ENCODE peak calls at places on chromosome 1, in six cellular contexts. W is brain pericyte, K is M059J, L is trophoblast cell, S is B cell, J is DMS153. V is an unnamed sample.

GRCh38 chr1:185520188-185520935 is 203.3 kb upstream of the IVNS1ABP start:
- DNase-seq in L (peak; percentile 39), S (no peak), W (no peak), J (no peak), K (peak; percentile 47), V (no peak)

GRCh38 chr1:31007462-31007991 is 58.0 kb downstream of the PUM1 start:
- DNase-seq in K (peak; percentile 91), L (peak; percentile 31), S (no peak), W (no peak), J (no peak), V (no peak)

GRCh38 chr1:201346337-201346939 is 31.0 kb downstream of the TNNT2 start:
- DNase-seq in L (peak; percentile 70), J (peak; percentile 60), K (peak; percentile 67), W (no peak), S (no peak), V (peak; percentile 18)

GRCh38 chr1:89607888-89608626 is 24.9 kb upstream of the LRRC8C start:
- DNase-seq in S (no peak), J (no peak), L (no peak), K (no peak), W (no peak), V (no peak)

GRCh38 chr1:93878889-93879586 is at the start of gene DNTTIP2:
- DNase-seq in L (peak; percentile 90), W (peak; percentile 70), K (peak; percentile 92), S (peak; percentile 79), J (peak; percentile 87), V (peak; percentile 94)

GRCh38 chr1:179816196-179816960 is 61.2 kb downstream of the TOR1AIP2 start:
- DNase-seq in J (peak; percentile 18), K (no peak), L (no peak), S (no peak), W (no peak), V (no peak)

GRCh38 chr1:156750191-156750931 is 1.1 kb downstream of the HDGF start:
- DNase-seq in L (peak; percentile 10), W (no peak), S (peak; percentile 62), K (peak; percentile 53), J (no peak), V (peak; percentile 77)

GRCh38 chr1:232016636-232017035 is 390.0 kb downstream of the DISC1 start:
- DNase-seq in K (no peak), S (no peak), J (no peak), L (no peak), W (no peak), V (no peak)

GRCh38 chr1:54428838-54429513 is 22.8 kb upstream of the SSBP3 start:
- DNase-seq in W (no peak), L (peak; percentile 96), J (no peak), K (no peak), S (no peak), V (peak; percentile 12)

GRCh38 chr1:234611799-234612351 is 1.9 kb upstream of the IRF2BP2 start:
- DNase-seq in L (peak; percentile 66), S (no peak), W (no peak), K (no peak), J (no peak), V (peak; percentile 77)

GRCh38 chr1:204084247-204084772 is 11.4 kb downstream of the SOX13 start:
- DNase-seq in K (no peak), L (no peak), W (no peak), S (no peak), J (peak; percentile 99), V (peak; percentile 84)

GRCh38 chr1:13892671-13893325 is 192.8 kb downstream of the PRDM2 start:
- DNase-seq in S (peak; percentile 30), J (peak; percentile 14), W (no peak), L (no peak), K (no peak), V (no peak)

GRCh38 chr1:25694167-25694566 is 77.6 kb downstream of the MAN1C1 start:
- DNase-seq in K (peak; percentile 44), J (no peak), S (no peak), W (no peak), L (no peak), V (no peak)

GRCh38 chr1:240492832-240493440 is 119.0 kb downstream of the GREM2 start:
- DNase-seq in J (no peak), K (no peak), S (peak; percentile 18), L (peak; percentile 52), W (no peak), V (no peak)

GRCh38 chr1:60461889-60462595 is 388.5 kb upstream of the C1orf87 start:
- DNase-seq in S (no peak), L (no peak), W (no peak), K (no peak), J (no peak), V (no peak)

GRCh38 chr1:197781998-197782718 is 6.9 kb upstream of the DENND1B start:
- DNase-seq in L (peak; percentile 48), S (no peak), J (no peak), W (no peak), K (peak; percentile 63), V (no peak)

GRCh38 chr1:3026581-3027511 is 5.6 kb downstream of the ACTRT2 start:
- DNase-seq in J (no peak), L (no peak), S (no peak), K (no peak), W (no peak), V (peak; percentile 37)

GRCh38 chr1:207919523-207920210 is 8.7 kb upstream of the CD34 start:
- DNase-seq in W (no peak), K (no peak), J (no peak), L (no peak), S (no peak), V (no peak)

GRCh38 chr1:221732052-221732451 is 9.8 kb downstream of the DUSP10 start:
- DNase-seq in S (no peak), L (no peak), K (no peak), W (no peak), J (no peak), V (no peak)

GRCh38 chr1:82515650-82516049 is 714.9 kb downstream of the ADGRL2 start:
- DNase-seq in L (no peak), S (no peak), K (no peak), J (no peak), W (no peak), V (no peak)

GRCh38 chr1:63674865-63675815 is 81.9 kb downstream of the PGM1 start:
- DNase-seq in S (no peak), L (no peak), K (no peak), J (no peak), W (no peak), V (no peak)

GRCh38 chr1:155646307-155646706 is 36.3 kb downstream of the MSTO1 start:
- DNase-seq in K (peak; percentile 40), J (no peak), W (no peak), S (no peak), L (no peak), V (no peak)

GRCh38 chr1:180310095-180310494 is 80.0 kb downstream of the LHX4 start:
- DNase-seq in J (no peak), L (peak; percentile 93), W (no peak), K (peak; percentile 46), S (no peak), V (no peak)

GRCh38 chr1:221663321-221663720 is 78.6 kb downstream of the DUSP10 start:
- DNase-seq in W (no peak), L (no peak), J (no peak), S (no peak), K (peak; percentile 23), V (no peak)

GRCh38 chr1:244236101-244236500 is 185.0 kb downstream of the ZBTB18 start:
- DNase-seq in W (no peak), J (no peak), L (no peak), S (no peak), K (no peak), V (no peak)

GRCh38 chr1:236795757-236796719 is 946 bp downstream of the MTR start:
- DNase-seq in S (no peak), K (peak; percentile 7), L (peak; percentile 73), J (no peak), W (no peak), V (no peak)

GRCh38 chr1:246971322-246971721 is 36.5 kb downstream of the ZNF695 start:
- DNase-seq in K (peak; percentile 42), S (no peak), J (no peak), W (peak; percentile 20), L (peak; percentile 57), V (peak; percentile 68)

GRCh38 chr1:236830560-236830959 is 35.5 kb downstream of the MTR start:
- DNase-seq in K (no peak), L (no peak), S (no peak), J (no peak), W (no peak), V (no peak)

GRCh38 chr1:228267962-228268890 is 60.4 kb downstream of the OBSCN start:
- DNase-seq in K (no peak), S (no peak), J (no peak), W (no peak), L (no peak), V (no peak)

GRCh38 chr1:112575154-112575804 is 43.7 kb downstream of the ST7L start:
- DNase-seq in L (peak; percentile 73), S (no peak), W (peak; percentile 56), J (no peak), K (peak; percentile 95), V (no peak)

GRCh38 chr1:153357076-153357852 is 390 bp upstream of the S100A9 start:
- DNase-seq in W (no peak), L (peak; percentile 88), J (no peak), S (no peak), K (no peak), V (peak; percentile 94)

GRCh38 chr1:222920169-222920568 is 105.3 kb downstream of the DISP1 start:
- DNase-seq in J (no peak), W (no peak), L (no peak), K (no peak), S (no peak), V (no peak)

GRCh38 chr1:196115641-196116040 is 492.6 kb downstream of the KCNT2 start:
- DNase-seq in L (peak; percentile 2), S (no peak), J (no peak), W (no peak), K (peak; percentile 61), V (no peak)

GRCh38 chr1:10631811-10632481 is 157.2 kb downstream of the PEX14 start:
- DNase-seq in K (no peak), L (no peak), S (no peak), J (peak; percentile 25), W (no peak), V (peak; percentile 51)

GRCh38 chr1:65762081-65762862 is 30.4 kb upstream of the PDE4B start:
- DNase-seq in L (no peak), K (peak; percentile 83), S (no peak), J (no peak), W (no peak), V (no peak)